ENCODE peak calls at places on chromosome 10, in six cellular contexts. One of them, this sample, is unnamed.

GRCh38 chr10:17146888-17147287 is 17.3 kb upstream of the CUBN start:
- DNase-seq in transverse colon: no peak
- DNase-seq in GM12878: no peak
- DNase-seq in K562: no peak
- DNase-seq in esophagus muscularis mucosa: no peak
- DNase-seq in suprapubic skin: no peak
- DNase-seq in this sample: no peak

GRCh38 chr10:118955531-118956252 is 73.8 kb upstream of the NANOS1 start:
- DNase-seq in transverse colon: no peak
- DNase-seq in suprapubic skin: peak; percentile 68
- DNase-seq in K562: no peak
- DNase-seq in esophagus muscularis mucosa: peak; percentile 39
- DNase-seq in GM12878: no peak
- DNase-seq in this sample: no peak

GRCh38 chr10:62244785-62245595 is 23.7 kb downstream of the RTKN2 start:
- DNase-seq in esophagus muscularis mucosa: no peak
- DNase-seq in suprapubic skin: no peak
- DNase-seq in GM12878: peak; percentile 75
- DNase-seq in transverse colon: peak; percentile 54
- DNase-seq in K562: peak; percentile 14
- DNase-seq in this sample: no peak

GRCh38 chr10:103716206-103717160 is 138.9 kb downstream of the SH3PXD2A start:
- DNase-seq in suprapubic skin: no peak
- DNase-seq in GM12878: no peak
- DNase-seq in transverse colon: no peak
- DNase-seq in esophagus muscularis mucosa: no peak
- DNase-seq in K562: no peak
- DNase-seq in this sample: no peak

GRCh38 chr10:102781921-102782542 is 38.3 kb downstream of the WBP1L start:
- DNase-seq in esophagus muscularis mucosa: no peak
- DNase-seq in GM12878: no peak
- DNase-seq in K562: no peak
- DNase-seq in transverse colon: no peak
- DNase-seq in suprapubic skin: no peak
- DNase-seq in this sample: no peak

GRCh38 chr10:8543361-8544056 is 489.0 kb downstream of the GATA3 start:
- DNase-seq in transverse colon: peak; percentile 50
- DNase-seq in esophagus muscularis mucosa: no peak
- DNase-seq in K562: no peak
- DNase-seq in suprapubic skin: no peak
- DNase-seq in GM12878: no peak
- DNase-seq in this sample: no peak

GRCh38 chr10:15780353-15781135 is 60.8 kb upstream of the ITGA8 start:
- DNase-seq in GM12878: no peak
- DNase-seq in transverse colon: no peak
- DNase-seq in esophagus muscularis mucosa: no peak
- DNase-seq in K562: no peak
- DNase-seq in suprapubic skin: no peak
- DNase-seq in this sample: no peak

GRCh38 chr10:52004342-52004949 is 305.1 kb upstream of the CSTF2T start:
- DNase-seq in K562: peak; percentile 22
- DNase-seq in suprapubic skin: no peak
- DNase-seq in transverse colon: no peak
- DNase-seq in esophagus muscularis mucosa: no peak
- DNase-seq in GM12878: no peak
- DNase-seq in this sample: peak; percentile 8

GRCh38 chr10:118259288-118259906 is 82.7 kb downstream of the FAM204A start:
- DNase-seq in esophagus muscularis mucosa: no peak
- DNase-seq in transverse colon: peak; percentile 47
- DNase-seq in suprapubic skin: no peak
- DNase-seq in GM12878: no peak
- DNase-seq in K562: peak; percentile 54
- DNase-seq in this sample: no peak

GRCh38 chr10:26738354-26738753 is 40.9 kb downstream of the PDSS1 start:
- DNase-seq in K562: no peak
- DNase-seq in esophagus muscularis mucosa: no peak
- DNase-seq in suprapubic skin: no peak
- DNase-seq in transverse colon: no peak
- DNase-seq in GM12878: no peak
- DNase-seq in this sample: no peak

GRCh38 chr10:73591935-73592699 is 975 bp upstream of the USP54 start:
- DNase-seq in GM12878: peak; percentile 31
- DNase-seq in suprapubic skin: no peak
- DNase-seq in K562: peak; percentile 56
- DNase-seq in transverse colon: peak; percentile 87
- DNase-seq in esophagus muscularis mucosa: no peak
- DNase-seq in this sample: peak; percentile 83

GRCh38 chr10:132223156-132223590 is 36.4 kb downstream of the DPYSL4 start:
- DNase-seq in K562: peak; percentile 73
- DNase-seq in suprapubic skin: no peak
- DNase-seq in transverse colon: peak; percentile 80
- DNase-seq in GM12878: peak; percentile 8
- DNase-seq in esophagus muscularis mucosa: no peak
- DNase-seq in this sample: peak; percentile 72

GRCh38 chr10:125124114-125124486 is 36.3 kb downstream of the CTBP2 start:
- DNase-seq in GM12878: no peak
- DNase-seq in suprapubic skin: no peak
- DNase-seq in esophagus muscularis mucosa: no peak
- DNase-seq in K562: no peak
- DNase-seq in transverse colon: no peak
- DNase-seq in this sample: no peak

GRCh38 chr10:125124907-125125306 is 35.5 kb downstream of the CTBP2 start:
- DNase-seq in GM12878: no peak
- DNase-seq in transverse colon: no peak
- DNase-seq in esophagus muscularis mucosa: no peak
- DNase-seq in suprapubic skin: no peak
- DNase-seq in K562: no peak
- DNase-seq in this sample: no peak

GRCh38 chr10:125122566-125122965 is 37.8 kb downstream of the CTBP2 start:
- DNase-seq in transverse colon: no peak
- DNase-seq in esophagus muscularis mucosa: no peak
- DNase-seq in GM12878: no peak
- DNase-seq in K562: no peak
- DNase-seq in suprapubic skin: no peak
- DNase-seq in this sample: no peak

GRCh38 chr10:125121003-125121402 is 39.4 kb downstream of the CTBP2 start:
- DNase-seq in esophagus muscularis mucosa: no peak
- DNase-seq in GM12878: no peak
- DNase-seq in K562: no peak
- DNase-seq in transverse colon: peak; percentile 30
- DNase-seq in suprapubic skin: no peak
- DNase-seq in this sample: no peak

GRCh38 chr10:125123363-125124113 is 36.8 kb downstream of the CTBP2 start:
- DNase-seq in suprapubic skin: no peak
- DNase-seq in GM12878: no peak
- DNase-seq in transverse colon: peak; percentile 90
- DNase-seq in esophagus muscularis mucosa: no peak
- DNase-seq in K562: no peak
- DNase-seq in this sample: peak; percentile 60
- TF ChIP-seq POLR2AphosphoS5 in suprapubic skin: peak; percentile 13
- TF ChIP-seq POLR2AphosphoS5 in GM12878: no peak
- TF ChIP-seq POLR2AphosphoS5 in transverse colon: no peak
- TF ChIP-seq POLR2AphosphoS5 in esophagus muscularis mucosa: peak; percentile 63
- TF ChIP-seq POLR2AphosphoS5 in K562: no peak
- TF ChIP-seq POLR2AphosphoS5 in this sample: no peak

GRCh38 chr10:127407551-127407950 is 141.6 kb upstream of the NPS start:
- DNase-seq in suprapubic skin: peak; percentile 56
- DNase-seq in transverse colon: no peak
- DNase-seq in K562: no peak
- DNase-seq in esophagus muscularis mucosa: no peak
- DNase-seq in GM12878: no peak
- DNase-seq in this sample: no peak
- H3K27me3 ChIP-seq in suprapubic skin: no peaks in the 10 kb centered on the region
- H3K27me3 ChIP-seq in transverse colon: no peaks in the 10 kb centered on the region
- H3K27me3 ChIP-seq in K562: peaks cover 8% of the 10 kb centered on the region
- H3K27me3 ChIP-seq in esophagus muscularis mucosa: no peaks in the 10 kb centered on the region
- H3K27me3 ChIP-seq in GM12878: no peaks in the 10 kb centered on the region
- H3K27me3 ChIP-seq in this sample: no peaks in the 10 kb centered on the region

DNA sequence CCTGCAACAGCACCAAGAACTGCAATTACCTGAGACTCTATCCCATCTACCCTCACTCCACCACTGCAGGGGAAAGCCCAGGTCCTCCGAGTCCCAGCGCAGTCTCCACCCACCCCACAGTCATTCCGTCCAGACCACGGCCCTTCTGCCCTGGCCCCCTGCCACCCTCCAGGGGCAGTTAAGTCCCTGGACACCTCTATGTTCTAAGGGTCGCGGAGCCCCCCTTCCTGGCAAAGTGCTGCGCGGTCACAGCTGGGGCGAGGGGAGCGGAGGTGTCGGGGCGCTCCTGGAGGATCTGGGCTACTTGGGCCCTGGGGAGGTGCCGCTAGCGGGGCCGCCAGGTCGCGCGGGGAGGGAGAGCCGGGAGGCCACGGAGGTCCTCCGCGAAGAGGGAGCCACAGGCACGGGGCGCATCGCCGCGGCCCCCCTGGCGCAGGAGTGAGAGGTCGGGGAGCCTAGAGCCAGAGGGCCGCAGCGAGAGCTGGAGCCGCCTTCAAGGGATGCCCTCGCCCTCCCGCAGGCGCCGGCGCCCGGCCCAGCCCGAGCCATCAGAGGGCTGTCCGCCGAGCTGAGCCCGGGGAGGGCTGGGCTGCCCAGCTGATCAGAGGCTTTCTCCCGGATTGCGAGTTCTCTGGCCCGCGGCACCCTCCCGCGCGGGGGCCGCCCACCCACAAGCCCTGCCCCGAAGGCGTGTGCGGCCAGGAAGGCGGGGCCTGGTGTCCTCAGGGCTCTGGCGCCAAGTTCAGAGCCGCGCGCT is 4.2 kb upstream of the ANTXRL start:
- DNase-seq in K562: peak; percentile 80
- DNase-seq in transverse colon: peak; percentile 81
- DNase-seq in esophagus muscularis mucosa: no peak
- DNase-seq in suprapubic skin: peak; percentile 85
- DNase-seq in GM12878: no peak
- DNase-seq in this sample: no peak
- H3K4me3 ChIP-seq in K562: peak overlapping the region; percentile 18
- H3K4me3 ChIP-seq in transverse colon: peak overlapping the region; percentile 35
- H3K4me3 ChIP-seq in esophagus muscularis mucosa: peak overlapping the region; percentile 67
- H3K4me3 ChIP-seq in suprapubic skin: peak overlapping the region; percentile 75
- H3K4me3 ChIP-seq in GM12878: no peak overlapping the region
- H3K4me3 ChIP-seq in this sample: peak overlapping the region; percentile 54

GRCh38 chr10:77180104-77180503 is 457.5 kb downstream of the KCNMA1 start:
- DNase-seq in K562: no peak
- DNase-seq in suprapubic skin: no peak
- DNase-seq in GM12878: no peak
- DNase-seq in esophagus muscularis mucosa: no peak
- DNase-seq in transverse colon: no peak
- DNase-seq in this sample: no peak

GRCh38 chr10:77177589-77177988 is 460.0 kb downstream of the KCNMA1 start:
- DNase-seq in K562: no peak
- DNase-seq in GM12878: no peak
- DNase-seq in transverse colon: no peak
- DNase-seq in esophagus muscularis mucosa: no peak
- DNase-seq in suprapubic skin: no peak
- DNase-seq in this sample: no peak

GRCh38 chr10:77180794-77181193 is 456.8 kb downstream of the KCNMA1 start:
- DNase-seq in suprapubic skin: no peak
- DNase-seq in transverse colon: no peak
- DNase-seq in esophagus muscularis mucosa: no peak
- DNase-seq in GM12878: no peak
- DNase-seq in K562: no peak
- DNase-seq in this sample: no peak

GRCh38 chr10:77177161-77177560 is 460.4 kb downstream of the KCNMA1 start:
- DNase-seq in suprapubic skin: no peak
- DNase-seq in GM12878: no peak
- DNase-seq in K562: no peak
- DNase-seq in esophagus muscularis mucosa: no peak
- DNase-seq in transverse colon: no peak
- DNase-seq in this sample: no peak

DNA sequence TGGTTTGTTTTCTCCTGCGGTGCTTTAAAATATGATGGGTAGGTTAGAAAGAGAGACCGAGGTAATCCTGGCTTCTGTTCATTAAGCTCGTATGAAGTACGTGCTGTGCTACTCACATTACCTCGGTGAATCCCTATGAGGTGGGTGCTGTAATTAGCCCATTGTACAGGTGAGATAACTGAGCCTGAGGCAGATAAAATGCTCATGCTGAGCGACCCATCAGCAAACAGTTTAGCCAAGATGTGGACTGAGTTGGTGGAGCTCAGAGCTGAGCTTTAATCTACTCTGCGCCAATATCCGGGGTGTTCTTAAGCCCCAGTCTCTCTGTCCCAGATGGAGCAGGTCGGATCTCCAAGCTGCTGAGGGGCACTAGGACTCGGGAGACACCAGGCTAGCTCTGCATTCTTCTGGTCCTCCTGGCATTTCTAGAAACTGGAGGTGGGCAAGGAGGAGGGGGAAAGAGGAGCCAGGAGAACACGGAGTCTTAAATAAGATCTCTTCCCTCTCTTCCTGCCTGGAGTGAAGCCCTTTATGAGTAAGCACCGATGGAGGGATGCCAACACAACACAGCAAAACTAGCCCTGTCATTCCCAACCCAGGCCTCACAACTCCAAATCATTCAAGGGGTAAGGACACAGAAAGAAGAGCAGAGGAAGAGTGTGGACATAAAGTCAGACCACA is 458.5 kb downstream of the KCNMA1 start:
- DNase-seq in esophagus muscularis mucosa: no peak
- DNase-seq in K562: no peak
- DNase-seq in transverse colon: peak; percentile 33
- DNase-seq in suprapubic skin: no peak
- DNase-seq in GM12878: no peak
- DNase-seq in this sample: no peak
- TF ChIP-seq POLR2AphosphoS5 in esophagus muscularis mucosa: peak; percentile 39
- TF ChIP-seq POLR2AphosphoS5 in K562: no peak
- TF ChIP-seq POLR2AphosphoS5 in transverse colon: no peak
- TF ChIP-seq POLR2AphosphoS5 in suprapubic skin: no peak
- TF ChIP-seq POLR2AphosphoS5 in GM12878: no peak
- TF ChIP-seq POLR2AphosphoS5 in this sample: no peak

GRCh38 chr10:121631296-121631695 is 33.1 kb upstream of the FGFR2 start:
- DNase-seq in GM12878: no peak
- DNase-seq in K562: no peak
- DNase-seq in suprapubic skin: no peak
- DNase-seq in transverse colon: no peak
- DNase-seq in esophagus muscularis mucosa: no peak
- DNase-seq in this sample: no peak
- H3K27me3 ChIP-seq in GM12878: no peaks in the 10 kb centered on the region
- H3K27me3 ChIP-seq in K562: peaks cover 8% of the 10 kb centered on the region
- H3K27me3 ChIP-seq in suprapubic skin: no peaks in the 10 kb centered on the region
- H3K27me3 ChIP-seq in transverse colon: no peaks in the 10 kb centered on the region
- H3K27me3 ChIP-seq in esophagus muscularis mucosa: no peaks in the 10 kb centered on the region
- H3K27me3 ChIP-seq in this sample: no peaks in the 10 kb centered on the region

GRCh38 chr10:92692697-92693533 is 3.2 kb downstream of the HHEX start:
- DNase-seq in GM12878: no peak
- DNase-seq in esophagus muscularis mucosa: no peak
- DNase-seq in suprapubic skin: no peak
- DNase-seq in transverse colon: no peak
- DNase-seq in K562: no peak
- DNase-seq in this sample: no peak
- H3K4me3 ChIP-seq in GM12878: no peak overlapping the region
- H3K4me3 ChIP-seq in esophagus muscularis mucosa: peak overlapping the region; percentile 67
- H3K4me3 ChIP-seq in suprapubic skin: peak overlapping the region; percentile 52
- H3K4me3 ChIP-seq in transverse colon: no peak overlapping the region
- H3K4me3 ChIP-seq in K562: peak overlapping the region; percentile 93
- H3K4me3 ChIP-seq in this sample: no peak overlapping the region